ENCODE peak calls at places on chromosome 10, in six cellular contexts. W is stimulated activated naive B cell treated with anti-CD40 and anti-IgM and Interleukin-4, amounts not matched to agents 10 μg/mL and 1 μg/mL and 100 μg/mL, for 72 hours; A is Right ventricle myocardium inferior; B is AG04450; L is activated naive CD8-positive, alpha-beta T cell treated with anti-CD3 and anti-CD28 coated beads for 36 hours; Z is cardiac fibroblast. D is an unnamed sample.

GRCh38 chr10:63464402-63465292 is 1.1 kb downstream of the JMJD1C start:
- DNase-seq in L (no peak), A (no peak), Z (peak; percentile 46), B (no peak), W (no peak), D (peak; percentile 44)

GRCh38 chr10:131180086-131180485 is 131.4 kb downstream of the TCERG1L start:
- DNase-seq in L (no peak), A (no peak), Z (no peak), B (no peak), W (no peak), D (no peak)

GRCh38 chr10:117621795-117622420 is 79.4 kb downstream of the EMX2 start:
- DNase-seq in Z (no peak), W (no peak), B (no peak), L (no peak), A (no peak), D (no peak)

GRCh38 chr10:75724047-75724446 is 292.6 kb downstream of the LRMDA start:
- DNase-seq in W (no peak), A (no peak), B (no peak), L (no peak), Z (no peak), D (no peak)

GRCh38 chr10:34101001-34101400 is 714.1 kb downstream of the PARD3 start:
- DNase-seq in Z (no peak), B (no peak), W (no peak), L (no peak), A (no peak), D (no peak)

GRCh38 chr10:1615186-1615954 is 122.0 kb downstream of the ADARB2 start:
- DNase-seq in Z (no peak), L (no peak), A (no peak), W (no peak), B (no peak), D (no peak)

GRCh38 chr10:48604408-48605263 is at the start of gene ARHGAP22:
- DNase-seq in A (peak; percentile 82), L (no peak), B (no peak), Z (peak; percentile 58), W (peak; percentile 17), D (peak; percentile 84)

GRCh38 chr10:131825960-131826650 is 74.7 kb upstream of the PPP2R2D start:
- DNase-seq in Z (no peak), B (no peak), L (no peak), W (no peak), A (peak; percentile 51), D (no peak)

GRCh38 chr10:22503315-22504090 is 158.2 kb downstream of the SPAG6 start:
- DNase-seq in B (no peak), A (no peak), W (no peak), Z (no peak), L (no peak), D (no peak)

GRCh38 chr10:5814110-5815107 is 1.2 kb upstream of the GDI2 start:
- DNase-seq in A (no peak), W (no peak), Z (peak; percentile 37), B (no peak), L (no peak), D (no peak)

GRCh38 chr10:84329094-84329611 is 764 bp downstream of the CCSER2 start:
- DNase-seq in L (peak; percentile 77), B (no peak), Z (peak; percentile 64), W (peak; percentile 57), A (no peak), D (no peak)

GRCh38 chr10:9634466-9634865 is 1383.2 kb upstream of the CELF2 start:
- DNase-seq in Z (peak; percentile 89), A (no peak), B (peak; percentile 67), L (no peak), W (no peak), D (no peak)

GRCh38 chr10:121033371-121033770 is 182.2 kb downstream of the WDR11 start:
- DNase-seq in L (no peak), A (no peak), W (no peak), B (no peak), Z (no peak), D (no peak)

GRCh38 chr10:122974034-122974433 is 6.2 kb upstream of the PSTK start:
- DNase-seq in B (no peak), A (no peak), Z (no peak), L (no peak), W (no peak), D (no peak)

D was measured in cerebellum.